ENCODE peak calls at places on chromosomes 6 and 20, in ten cellular contexts. I, P, M, R, Q, A, D, C, W and U are unnamed samples.

GRCh38 chr6:48144024-48144423 is 33.0 kb upstream of the PTCHD4 start:
- DNase-seq in I (no peak), P (no peak), M (no peak), R (no peak), Q (no peak), A (no peak), D (no peak), C (no peak), W (no peak), U (no peak)

GRCh38 chr6:146028250-146028789 is 542 bp upstream of the GRM1 start:
- DNase-seq in I (peak), P (no peak), M (peak), R (peak), Q (peak), A (no peak), D (no peak), C (peak), W (peak), U (peak)

GRCh38 chr6:22470454-22471368 is 98.7 kb upstream of the HDGFL1 start:
- DNase-seq in I (peak), P (peak), M (no peak), R (peak), Q (no peak), A (peak), D (no peak), C (no peak), W (no peak), U (no peak)

GRCh38 chr20:41078329-41078728 is 49.7 kb downstream of the TOP1 start:
- DNase-seq in I (peak), P (peak), M (peak), R (no peak), Q (peak), A (no peak), D (no peak), C (no peak), W (no peak), U (no peak)

GRCh38 chr20:44056010-44056698 is 130.8 kb downstream of the JPH2 start:
- DNase-seq in I (peak), P (no peak), M (peak), R (no peak), Q (peak), A (no peak), D (no peak), C (peak), W (peak), U (no peak)

GRCh38 chr6:79777713-79778579 is 146.8 kb downstream of the SH3BGRL2 start:
- DNase-seq in I (peak), P (peak), M (peak), R (peak), Q (peak), A (peak), D (peak), C (peak), W (peak), U (peak)

GRCh38 chr20:62496525-62497218 is 20.9 kb upstream of the GATA5 start:
- DNase-seq in I (no peak), P (no peak), M (peak), R (no peak), Q (no peak), A (no peak), D (no peak), C (no peak), W (no peak), U (no peak)

GRCh38 chr6:112563368-112563767 is 216.2 kb downstream of the RFPL4B start:
- DNase-seq in I (peak), P (no peak), M (no peak), R (no peak), Q (peak), A (no peak), D (no peak), C (no peak), W (no peak), U (no peak)

GRCh38 chr6:11111769-11112437 is 378 bp upstream of the ERVFRD-1 start:
- DNase-seq in I (no peak), P (no peak), M (no peak), R (no peak), Q (no peak), A (no peak), D (no peak), C (no peak), W (no peak), U (no peak)

GRCh38 chr6:157688960-157689599 is 134.0 kb upstream of the SNX9 start:
- DNase-seq in I (no peak), P (no peak), M (no peak), R (no peak), Q (no peak), A (no peak), D (no peak), C (no peak), W (no peak), U (no peak)

GRCh38 chr6:167824591-167825041 is 2.1 kb upstream of the AFDN start:
- DNase-seq in I (no peak), P (no peak), M (no peak), R (no peak), Q (no peak), A (no peak), D (no peak), C (no peak), W (no peak), U (peak)

GRCh38 chr20:17680128-17680835 is 1.8 kb downstream of the RRBP1 start:
- DNase-seq in I (peak), P (no peak), M (no peak), R (no peak), Q (peak), A (no peak), D (peak), C (no peak), W (no peak), U (peak)